ENCODE peak calls at places on chromosomes 13 and 19, in five cellular contexts. One of them, this sample, is unnamed.
A peak's percentile ranks its signal among the peaks of the same experiment; 100 is the strongest.

GRCh38 chr13:50359779-50360178 is 344.5 kb downstream of the KCNRG start:
- DNase-seq in heart right ventricle: no peak
- DNase-seq in brain microvascular endothelial cell: no peak
- DNase-seq in AG10803: no peak
- DNase-seq in cardiac muscle cell: no peak
- DNase-seq in this sample: no peak

GRCh38 chr19:31659897-31660210 is 310.6 kb upstream of the TSHZ3 start:
- DNase-seq in heart right ventricle: no peak
- DNase-seq in brain microvascular endothelial cell: no peak
- DNase-seq in AG10803: no peak
- DNase-seq in cardiac muscle cell: no peak
- DNase-seq in this sample: no peak

GRCh38 chr13:50080856-50081105 is 65.5 kb downstream of the KCNRG start:
- DNase-seq in heart right ventricle: no peak
- DNase-seq in brain microvascular endothelial cell: no peak
- DNase-seq in AG10803: no peak
- DNase-seq in cardiac muscle cell: no peak
- DNase-seq in this sample: no peak

GRCh38 chr19:16244091-16244490 is 46.4 kb downstream of the AP1M1 start:
- DNase-seq in heart right ventricle: no peak
- DNase-seq in brain microvascular endothelial cell: no peak
- DNase-seq in AG10803: peak; percentile 79
- DNase-seq in cardiac muscle cell: no peak
- DNase-seq in this sample: no peak

GRCh38 chr19:53308339-53308811 is 25.2 kb upstream of the ZNF845 start:
- DNase-seq in heart right ventricle: no peak
- DNase-seq in brain microvascular endothelial cell: no peak
- DNase-seq in AG10803: no peak
- DNase-seq in cardiac muscle cell: peak; percentile 66
- DNase-seq in this sample: peak; percentile 26

GRCh38 chr19:28208745-28209144 is 1004.2 kb downstream of the UQCRFS1 start:
- DNase-seq in heart right ventricle: no peak
- DNase-seq in brain microvascular endothelial cell: no peak
- DNase-seq in AG10803: peak; percentile 2
- DNase-seq in cardiac muscle cell: no peak
- DNase-seq in this sample: no peak

GRCh38 chr19:4447327-4448146 is 10.1 kb downstream of the UBXN6 start:
- DNase-seq in heart right ventricle: no peak
- DNase-seq in brain microvascular endothelial cell: no peak
- DNase-seq in AG10803: no peak
- DNase-seq in cardiac muscle cell: no peak
- DNase-seq in this sample: no peak

GRCh38 chr13:40553356-40553755 is 113.1 kb downstream of the FOXO1 start:
- DNase-seq in heart right ventricle: no peak
- DNase-seq in brain microvascular endothelial cell: no peak
- DNase-seq in AG10803: no peak
- DNase-seq in cardiac muscle cell: no peak
- DNase-seq in this sample: no peak

GRCh38 chr13:54709546-54709945 is 1680.9 kb downstream of the OLFM4 start:
- DNase-seq in heart right ventricle: no peak
- DNase-seq in brain microvascular endothelial cell: no peak
- DNase-seq in AG10803: no peak
- DNase-seq in cardiac muscle cell: no peak
- DNase-seq in this sample: no peak

GRCh38 chr13:27644302-27644701 is 22.6 kb downstream of the POLR1D start:
- DNase-seq in heart right ventricle: no peak
- DNase-seq in brain microvascular endothelial cell: peak; percentile 18
- DNase-seq in AG10803: peak; percentile 92
- DNase-seq in cardiac muscle cell: no peak
- DNase-seq in this sample: no peak

GRCh38 chr13:109773276-109773675 is 13.1 kb downstream of the IRS2 start:
- DNase-seq in heart right ventricle: no peak
- DNase-seq in brain microvascular endothelial cell: no peak
- DNase-seq in AG10803: no peak
- DNase-seq in cardiac muscle cell: no peak
- DNase-seq in this sample: no peak

GRCh38 chr19:48556163-48556562 is 4.2 kb downstream of the SULT2B1 start:
- DNase-seq in heart right ventricle: no peak
- DNase-seq in brain microvascular endothelial cell: peak; percentile 41
- DNase-seq in AG10803: peak; percentile 42
- DNase-seq in cardiac muscle cell: no peak
- DNase-seq in this sample: no peak

GRCh38 chr13:73365240-73365639 is 306.4 kb downstream of the KLF5 start:
- DNase-seq in heart right ventricle: no peak
- DNase-seq in brain microvascular endothelial cell: no peak
- DNase-seq in AG10803: no peak
- DNase-seq in cardiac muscle cell: no peak
- DNase-seq in this sample: no peak

GRCh38 chr13:21233086-21233485 is 56.6 kb downstream of the MRPL57 start:
- DNase-seq in heart right ventricle: no peak
- DNase-seq in brain microvascular endothelial cell: no peak
- DNase-seq in AG10803: no peak
- DNase-seq in cardiac muscle cell: no peak
- DNase-seq in this sample: no peak

GRCh38 chr19:15532779-15533521 is 24.6 kb downstream of the CYP4F22 start:
- DNase-seq in heart right ventricle: no peak
- DNase-seq in brain microvascular endothelial cell: no peak
- DNase-seq in AG10803: peak; percentile 5
- DNase-seq in cardiac muscle cell: no peak
- DNase-seq in this sample: no peak

GRCh38 chr19:44747739-44748425 is 626 bp upstream of the BCL3 start:
- DNase-seq in heart right ventricle: peak; percentile 69
- DNase-seq in brain microvascular endothelial cell: no peak
- DNase-seq in AG10803: peak; percentile 61
- DNase-seq in cardiac muscle cell: peak; percentile 46
- DNase-seq in this sample: no peak

GRCh38 chr19:53504903-53505302 is 33.0 kb upstream of the ZNF331 start:
- DNase-seq in heart right ventricle: no peak
- DNase-seq in brain microvascular endothelial cell: no peak
- DNase-seq in AG10803: no peak
- DNase-seq in cardiac muscle cell: no peak
- DNase-seq in this sample: no peak

GRCh38 chr13:75305057-75305456 is 176.9 kb downstream of the TBC1D4 start:
- DNase-seq in heart right ventricle: peak; percentile 68
- DNase-seq in brain microvascular endothelial cell: peak; percentile 31
- DNase-seq in AG10803: no peak
- DNase-seq in cardiac muscle cell: peak; percentile 31
- DNase-seq in this sample: no peak

GRCh38 chr19:47464619-47465018 is 7.1 kb downstream of the SLC8A2 start:
- DNase-seq in heart right ventricle: no peak
- DNase-seq in brain microvascular endothelial cell: no peak
- DNase-seq in AG10803: no peak
- DNase-seq in cardiac muscle cell: no peak
- DNase-seq in this sample: no peak

GRCh38 chr13:19836472-19836871 is 27.0 kb downstream of the ZMYM5 start:
- DNase-seq in heart right ventricle: no peak
- DNase-seq in brain microvascular endothelial cell: peak; percentile 9
- DNase-seq in AG10803: no peak
- DNase-seq in cardiac muscle cell: no peak
- DNase-seq in this sample: no peak

GRCh38 chr13:19860884-19861655 is 2.4 kb downstream of the ZMYM5 start:
- DNase-seq in heart right ventricle: no peak
- DNase-seq in brain microvascular endothelial cell: peak; percentile 48
- DNase-seq in AG10803: peak; percentile 66
- DNase-seq in cardiac muscle cell: no peak
- DNase-seq in this sample: no peak

GRCh38 chr13:46575843-46576242 is 22.9 kb downstream of the LRCH1 start:
- DNase-seq in heart right ventricle: peak; percentile 36
- DNase-seq in brain microvascular endothelial cell: peak; percentile 66
- DNase-seq in AG10803: peak; percentile 93
- DNase-seq in cardiac muscle cell: peak; percentile 54
- DNase-seq in this sample: no peak

GRCh38 chr13:32581177-32581786 is 5.0 kb upstream of the PDS5B start:
- DNase-seq in heart right ventricle: no peak
- DNase-seq in brain microvascular endothelial cell: no peak
- DNase-seq in AG10803: peak; percentile 39
- DNase-seq in cardiac muscle cell: peak; percentile 14
- DNase-seq in this sample: no peak

GRCh38 chr13:24118576-24118975 is 41.9 kb upstream of the SPATA13 start:
- DNase-seq in heart right ventricle: no peak
- DNase-seq in brain microvascular endothelial cell: no peak
- DNase-seq in AG10803: no peak
- DNase-seq in cardiac muscle cell: no peak
- DNase-seq in this sample: no peak

GRCh38 chr13:110885516-110885915 is 29.4 kb downstream of the ANKRD10 start:
- DNase-seq in heart right ventricle: no peak
- DNase-seq in brain microvascular endothelial cell: no peak
- DNase-seq in AG10803: no peak
- DNase-seq in cardiac muscle cell: no peak
- DNase-seq in this sample: no peak

GRCh38 chr13:80604094-80604493 is 263.2 kb upstream of the SPRY2 start:
- DNase-seq in heart right ventricle: peak; percentile 39
- DNase-seq in brain microvascular endothelial cell: no peak
- DNase-seq in AG10803: no peak
- DNase-seq in cardiac muscle cell: no peak
- DNase-seq in this sample: no peak

GRCh38 chr13:114063545-114064515 is 68.6 kb downstream of the RASA3 start:
- DNase-seq in heart right ventricle: peak; percentile 34
- DNase-seq in brain microvascular endothelial cell: no peak
- DNase-seq in AG10803: peak; percentile 87
- DNase-seq in cardiac muscle cell: no peak
- DNase-seq in this sample: no peak

GRCh38 chr19:43229315-43229714 is 23.9 kb upstream of the PSG4 start:
- DNase-seq in heart right ventricle: no peak
- DNase-seq in brain microvascular endothelial cell: peak; percentile 25
- DNase-seq in AG10803: peak; percentile 31
- DNase-seq in cardiac muscle cell: no peak
- DNase-seq in this sample: no peak

GRCh38 chr19:27974082-27974513 is 1238.9 kb downstream of the UQCRFS1 start:
- DNase-seq in heart right ventricle: no peak
- DNase-seq in brain microvascular endothelial cell: peak; percentile 4
- DNase-seq in AG10803: peak; percentile 42
- DNase-seq in cardiac muscle cell: peak; percentile 63
- DNase-seq in this sample: peak; percentile 40

GRCh38 chr19:279656-280055 is 11.5 kb downstream of the PLPP2 start:
- DNase-seq in heart right ventricle: no peak
- DNase-seq in brain microvascular endothelial cell: no peak
- DNase-seq in AG10803: no peak
- DNase-seq in cardiac muscle cell: no peak
- DNase-seq in this sample: no peak

GRCh38 chr19:57171551-57172081 is 4.3 kb upstream of the DUXA start:
- DNase-seq in heart right ventricle: peak; percentile 37
- DNase-seq in brain microvascular endothelial cell: peak; percentile 28
- DNase-seq in AG10803: peak; percentile 35
- DNase-seq in cardiac muscle cell: peak; percentile 81
- DNase-seq in this sample: no peak

GRCh38 chr13:45412274-45413049 is 5.7 kb downstream of the SLC25A30 start:
- DNase-seq in heart right ventricle: no peak
- DNase-seq in brain microvascular endothelial cell: no peak
- DNase-seq in AG10803: no peak
- DNase-seq in cardiac muscle cell: no peak
- DNase-seq in this sample: no peak

GRCh38 chr13:87123987-87124784 is 547.0 kb upstream of the SLITRK5 start:
- DNase-seq in heart right ventricle: peak; percentile 7
- DNase-seq in brain microvascular endothelial cell: peak; percentile 96
- DNase-seq in AG10803: peak; percentile 98
- DNase-seq in cardiac muscle cell: peak; percentile 19
- DNase-seq in this sample: no peak

GRCh38 chr13:25977216-25977615 is 74.6 kb downstream of the SHISA2 start:
- DNase-seq in heart right ventricle: no peak
- DNase-seq in brain microvascular endothelial cell: no peak
- DNase-seq in AG10803: no peak
- DNase-seq in cardiac muscle cell: peak; percentile 10
- DNase-seq in this sample: no peak

GRCh38 chr13:78638216-78638615 is 20.7 kb downstream of the OBI1 start:
- DNase-seq in heart right ventricle: no peak
- DNase-seq in brain microvascular endothelial cell: no peak
- DNase-seq in AG10803: no peak
- DNase-seq in cardiac muscle cell: no peak
- DNase-seq in this sample: no peak

DNA sequence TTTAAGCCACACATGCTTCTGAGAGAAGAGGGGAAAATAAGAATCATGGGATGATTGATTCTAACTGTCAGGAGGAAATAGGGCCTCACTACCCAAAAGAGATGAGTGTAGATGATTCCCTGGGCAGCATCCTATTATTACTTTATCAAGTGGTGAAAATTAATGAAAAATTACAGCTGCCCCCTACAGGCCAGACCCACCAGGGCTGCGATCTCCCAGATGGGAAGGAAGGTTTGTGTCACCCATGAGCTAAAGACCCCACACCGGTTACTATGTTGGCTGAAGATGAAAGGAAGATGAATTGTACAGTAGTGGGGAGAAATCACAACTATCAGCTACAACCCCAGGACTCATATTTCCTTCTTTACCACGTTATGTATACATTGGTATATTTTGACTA is 49.5 kb downstream of the RFC3 start:
- DNase-seq in heart right ventricle: no peak
- DNase-seq in brain microvascular endothelial cell: no peak
- DNase-seq in AG10803: no peak
- DNase-seq in cardiac muscle cell: no peak
- DNase-seq in this sample: no peak
- TF ChIP-seq CTCF in heart right ventricle: no peak
- TF ChIP-seq CTCF in brain microvascular endothelial cell: peak; percentile 47
- TF ChIP-seq CTCF in AG10803: no peak
- TF ChIP-seq CTCF in cardiac muscle cell: peak; percentile 26
- TF ChIP-seq CTCF in this sample: no peak

GRCh38 chr13:63414247-63414646 is 1998.6 kb upstream of the PCDH20 start:
- DNase-seq in heart right ventricle: no peak
- DNase-seq in brain microvascular endothelial cell: no peak
- DNase-seq in AG10803: no peak
- DNase-seq in cardiac muscle cell: no peak
- DNase-seq in this sample: no peak
- TF ChIP-seq CTCF in heart right ventricle: no peak
- TF ChIP-seq CTCF in brain microvascular endothelial cell: no peak
- TF ChIP-seq CTCF in AG10803: no peak
- TF ChIP-seq CTCF in cardiac muscle cell: no peak
- TF ChIP-seq CTCF in this sample: no peak

GRCh38 chr13:41596190-41596589 is 138.8 kb downstream of the RGCC start:
- DNase-seq in heart right ventricle: no peak
- DNase-seq in brain microvascular endothelial cell: no peak
- DNase-seq in AG10803: no peak
- DNase-seq in cardiac muscle cell: no peak
- DNase-seq in this sample: no peak
- TF ChIP-seq CTCF in heart right ventricle: no peak
- TF ChIP-seq CTCF in brain microvascular endothelial cell: peak; percentile 43
- TF ChIP-seq CTCF in AG10803: peak; percentile 31
- TF ChIP-seq CTCF in cardiac muscle cell: peak; percentile 32
- TF ChIP-seq CTCF in this sample: no peak

DNA sequence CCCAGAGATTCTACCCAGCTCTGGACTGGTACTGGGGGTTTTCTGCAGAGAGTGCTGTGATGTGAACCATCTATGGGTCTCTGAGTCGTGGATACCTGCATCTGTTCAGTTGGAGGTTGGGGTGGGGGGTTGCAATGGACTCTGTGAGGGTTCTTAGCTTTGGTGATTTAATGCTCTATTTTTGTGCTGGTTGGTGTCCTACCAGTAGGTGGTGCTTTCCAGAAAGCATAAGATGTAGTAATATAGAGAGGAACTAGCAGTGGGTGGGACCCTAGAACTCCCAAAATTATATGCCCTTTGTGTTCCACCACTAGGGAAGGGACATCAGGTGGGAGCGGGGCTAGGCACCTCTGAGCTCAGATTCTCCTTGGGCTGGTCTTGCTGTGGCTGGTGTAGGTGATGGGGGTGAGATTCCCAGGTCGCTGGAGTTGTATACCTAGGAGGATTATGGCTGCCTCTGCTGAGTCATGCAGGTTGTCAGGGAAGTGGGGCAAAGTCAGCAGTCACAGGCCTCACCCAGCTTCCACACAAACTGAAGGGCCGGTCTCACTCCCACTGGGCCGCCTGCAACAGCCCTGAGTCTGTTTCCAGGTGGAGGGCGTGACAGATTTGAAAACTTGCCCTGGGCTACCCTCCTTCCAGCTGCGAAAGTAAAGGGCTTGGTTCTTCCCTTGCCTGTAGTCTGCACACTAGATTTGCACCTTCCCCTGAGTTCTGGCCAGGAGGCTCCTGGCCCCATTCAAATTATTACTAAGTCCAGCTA is 573.0 kb upstream of the SLITRK1 start:
- DNase-seq in heart right ventricle: no peak
- DNase-seq in brain microvascular endothelial cell: no peak
- DNase-seq in AG10803: no peak
- DNase-seq in cardiac muscle cell: no peak
- DNase-seq in this sample: no peak
- TF ChIP-seq CTCF in heart right ventricle: no peak
- TF ChIP-seq CTCF in brain microvascular endothelial cell: peak; percentile 16
- TF ChIP-seq CTCF in AG10803: no peak
- TF ChIP-seq CTCF in cardiac muscle cell: peak; percentile 8
- TF ChIP-seq CTCF in this sample: peak; percentile 15